ENCODE peak calls at places on chromosomes 11 and 22, in ten cellular contexts. W is HFF-Myc; B is H9; Q is esophagus muscularis mucosa; H is fibroblast of the aortic adventitia; Z is CD4-positive, alpha-beta T cell; U is pancreas; R is glutamatergic neuron; S is astrocyte of the spinal cord; K is IMR-90. O is an unnamed sample.

GRCh38 chr11:119166368-119167076 is 2.0 kb upstream of the NLRX1 start:
- DNase-seq in Q (no peak), U (no peak), B (no peak), Z (no peak), H (peak; percentile 30), K (peak; percentile 51), W (no peak), S (peak; percentile 28), R (no peak), O (no peak)

GRCh38 chr11:19241260-19242183 is 777 bp upstream of the E2F8 start:
- DNase-seq in R (peak; percentile 26), H (no peak), W (no peak), S (peak; percentile 6), K (no peak), U (no peak), B (peak; percentile 71), Z (no peak), Q (no peak), O (no peak)

GRCh38 chr22:23159287-23159622 is 14.0 kb downstream of the RAB36 start:
- DNase-seq in U (no peak), Z (no peak), S (no peak), W (no peak), H (no peak), Q (no peak), R (no peak), B (no peak), K (no peak), O (no peak)

GRCh38 chr22:49488943-49489342 is 338.7 kb downstream of the BRD1 start:
- DNase-seq in Z (no peak), H (no peak), R (no peak), S (no peak), W (no peak), Q (no peak), B (no peak), U (no peak), K (no peak), O (no peak)

GRCh38 chr11:30990625-30991348 is 378.8 kb downstream of the DCDC1 start:
- DNase-seq in R (no peak), Z (no peak), B (no peak), S (no peak), Q (no peak), U (no peak), K (no peak), H (no peak), W (no peak), O (no peak)

GRCh38 chr22:30876925-30877553 is 91.5 kb downstream of the MORC2 start:
- DNase-seq in B (no peak), Q (no peak), R (no peak), S (peak; percentile 18), K (peak; percentile 52), W (no peak), H (peak; percentile 86), Z (no peak), U (no peak), O (no peak)

GRCh38 chr22:32473388-32473952 is 1.1 kb upstream of the FBXO7 start:
- DNase-seq in U (peak; percentile 17), B (no peak), H (peak; percentile 82), Q (peak; percentile 84), W (peak; percentile 54), S (peak; percentile 76), K (peak; percentile 70), R (peak; percentile 18), Z (peak; percentile 34), O (peak; percentile 23)

GRCh38 chr22:40161182-40161581 is 16.5 kb upstream of the TNRC6B start:
- DNase-seq in H (no peak), W (no peak), Q (no peak), R (no peak), U (no peak), Z (no peak), B (no peak), S (no peak), K (no peak), O (no peak)

GRCh38 chr11:120335928-120336640 is at the start of gene ARHGEF12:
- DNase-seq in K (peak; percentile 97), W (peak; percentile 82), Z (peak; percentile 72), U (peak; percentile 94), H (peak; percentile 97), R (peak; percentile 95), S (peak; percentile 99), Q (peak; percentile 97), B (peak; percentile 96), O (peak; percentile 98)

DNA sequence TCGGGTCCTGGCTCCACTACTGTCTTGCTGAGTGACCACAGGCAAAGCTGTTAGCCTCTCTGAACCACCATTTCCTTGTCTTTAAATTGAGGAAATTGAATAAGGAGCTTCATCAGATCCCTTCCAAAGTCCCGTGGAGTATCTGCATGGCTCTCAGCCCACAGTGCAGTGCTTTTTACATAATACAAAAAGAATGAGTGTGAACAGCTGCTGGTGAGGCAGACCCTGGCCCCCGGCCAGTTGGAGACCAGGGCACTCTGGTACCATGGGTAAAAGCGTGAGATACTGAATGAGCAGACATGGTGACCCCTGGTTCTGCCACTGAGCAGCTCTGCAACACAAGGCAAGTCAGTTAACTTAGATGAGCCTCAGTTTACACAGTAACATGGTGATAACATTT is 86.8 kb downstream of the GALNT18 start:
- DNase-seq in R (no peak), H (peak; percentile 10), W (no peak), Z (no peak), B (no peak), U (no peak), S (no peak), K (peak; percentile 37), Q (no peak), O (no peak)
- TF ChIP-seq CTCF in R (no peak), H (no peak), W (no peak), Z (no peak), B (no peak), U (no peak), S (no peak), K (no peak), Q (no peak), O (no peak)

DNA sequence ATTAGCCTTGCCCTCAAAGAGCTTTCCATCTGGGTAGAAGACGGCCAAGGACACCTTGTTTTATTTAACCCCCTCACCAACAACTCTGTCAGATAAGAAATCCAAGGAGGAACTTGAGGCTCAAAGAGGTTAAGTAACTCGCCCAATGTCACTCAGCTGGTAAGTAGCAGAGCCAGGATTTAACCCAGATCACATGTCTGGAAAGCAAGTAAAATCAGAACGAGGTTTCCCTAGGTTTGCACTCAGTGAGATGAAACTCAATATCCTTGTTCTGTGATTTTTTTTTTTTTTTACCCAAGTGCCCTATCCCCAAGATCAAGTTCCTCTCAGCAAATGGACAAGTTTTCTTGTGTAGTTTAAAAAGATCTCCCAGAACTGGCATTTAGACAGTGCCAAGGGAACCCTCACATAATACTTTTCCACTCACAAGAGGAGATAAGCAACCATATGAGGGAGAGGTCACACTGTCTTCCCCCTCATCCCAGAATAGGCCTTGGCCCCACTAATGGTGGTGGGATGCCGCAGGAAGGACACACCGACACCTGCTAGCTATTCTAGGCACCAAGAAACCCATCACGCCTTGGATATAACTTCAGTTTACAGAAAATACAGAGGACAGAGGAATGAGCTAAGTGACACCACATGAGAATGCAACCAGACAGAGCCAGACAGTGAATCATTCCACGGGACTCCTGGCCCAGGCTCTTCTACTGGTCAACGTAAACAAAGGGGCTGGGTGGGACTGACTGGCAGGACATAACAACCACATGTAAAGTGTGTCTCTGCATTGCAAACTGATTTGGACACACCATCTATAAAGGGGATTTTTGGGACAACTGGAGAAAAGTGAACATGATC is 8.6 kb upstream of the ARAP1 start:
- DNase-seq in B (no peak), U (no peak), R (no peak), H (peak; percentile 52), K (peak; percentile 84), Z (no peak), W (peak; percentile 39), S (peak; percentile 75), Q (no peak), O (no peak)
- TF ChIP-seq CTCF in B (no peak), U (no peak), R (no peak), H (no peak), K (no peak), Z (no peak), W (no peak), S (no peak), Q (no peak), O (no peak)

GRCh38 chr22:42686756-42687491 is 33.7 kb downstream of the A4GALT start:
- DNase-seq in S (no peak), H (no peak), U (no peak), R (no peak), W (no peak), Z (no peak), B (no peak), Q (no peak), K (no peak), O (no peak)

GRCh38 chr22:42684462-42685195 is 35.4 kb upstream of the CYB5R3 start:
- DNase-seq in H (peak; percentile 44), Z (no peak), B (no peak), W (no peak), Q (no peak), U (no peak), S (no peak), R (no peak), K (no peak), O (no peak)

GRCh38 chr22:42683599-42684283 is 34.5 kb upstream of the CYB5R3 start:
- DNase-seq in W (no peak), R (peak; percentile 57), Q (no peak), B (no peak), Z (no peak), H (peak; percentile 87), K (no peak), S (no peak), U (no peak), O (peak; percentile 69)

GRCh38 chr22:42688241-42688913 is 32.3 kb downstream of the A4GALT start:
- DNase-seq in Z (no peak), R (peak; percentile 88), Q (peak; percentile 98), U (peak; percentile 79), H (peak; percentile 98), S (peak; percentile 93), K (peak; percentile 93), B (peak; percentile 77), W (peak; percentile 73), O (peak; percentile 95)

GRCh38 chr22:42685941-42686666 is 34.6 kb downstream of the A4GALT start:
- DNase-seq in R (peak; percentile 53), Z (no peak), U (no peak), W (no peak), H (peak; percentile 37), K (no peak), B (no peak), Q (no peak), S (no peak), O (no peak)
- TF ChIP-seq CTCF in R (no peak), Z (no peak), U (no peak), W (no peak), H (no peak), K (no peak), B (no peak), Q (no peak), S (no peak), O (no peak)

DNA sequence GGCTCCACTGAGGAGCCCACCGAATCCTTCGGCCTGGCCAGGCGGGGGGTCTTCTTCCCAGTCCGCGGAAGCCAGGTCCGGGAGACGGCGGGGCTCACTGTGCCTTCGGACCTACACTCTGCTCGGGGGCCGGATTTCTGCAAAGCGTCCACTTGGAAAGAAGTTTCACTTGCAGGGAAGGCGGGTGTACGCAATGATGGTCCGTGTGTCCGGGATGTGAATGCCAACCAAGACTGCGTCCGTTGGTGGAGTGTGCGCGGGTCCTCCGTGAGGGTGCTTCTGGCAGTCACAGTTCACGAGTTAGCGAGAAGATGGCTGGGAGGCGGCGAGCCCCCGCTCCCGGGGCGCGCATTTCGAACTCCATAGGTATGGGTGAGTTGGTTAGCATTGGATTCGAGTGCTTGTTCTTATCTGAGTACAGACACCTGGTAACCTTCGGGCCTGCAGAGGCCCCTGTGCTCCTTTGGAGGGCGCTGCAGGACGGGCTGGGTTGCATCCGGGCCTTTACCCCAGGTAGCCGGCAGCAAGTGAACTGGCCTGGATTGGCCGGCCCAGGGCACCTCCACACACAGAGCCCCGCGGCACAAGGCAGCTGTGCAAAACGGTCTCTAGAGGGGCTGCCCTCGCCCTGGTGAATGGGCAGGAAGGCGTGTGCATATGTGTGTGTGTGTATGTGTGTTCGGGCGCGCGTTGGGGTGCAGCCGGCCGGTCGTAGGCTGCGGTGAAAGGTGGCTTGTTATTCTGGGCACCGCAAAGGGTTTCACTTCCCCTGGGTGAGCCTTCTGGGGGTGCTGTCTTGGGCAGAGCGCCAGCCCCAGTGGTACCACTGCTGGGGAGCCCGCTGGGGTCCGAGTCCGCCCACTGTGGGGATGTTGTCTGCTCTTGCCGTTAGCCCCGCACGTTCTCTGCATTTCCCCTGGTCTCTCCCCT is 13.3 kb upstream of the CYP2R1 start:
- DNase-seq in U (peak; percentile 80), Q (no peak), W (no peak), K (peak; percentile 10), H (peak; percentile 33), R (peak; percentile 80), B (peak; percentile 90), Z (peak; percentile 73), S (peak; percentile 44), O (no peak)
- TF ChIP-seq CTCF in U (peak; percentile 17), Q (peak; percentile 11), W (peak; percentile 18), K (peak; percentile 28), H (peak; percentile 53), R (peak; percentile 86), B (peak; percentile 34), Z (peak; percentile 77), S (peak; percentile 72), O (peak; percentile 35)

O was measured in AG09319.